ENCODE peak calls at places on chromosomes 2 and 18, in ten cellular contexts. One of them, this sample, is unnamed.

GRCh38 chr18:23876921-23877320 is 137.6 kb upstream of the TTC39C start:
- DNase-seq in HEK293T: no peak
- DNase-seq in hippocampal formation: no peak
- DNase-seq in NCI-H345: no peak
- DNase-seq in A549: no peak
- DNase-seq in bronchial epithelial cell: peak
- DNase-seq in Ammon's horn: no peak
- DNase-seq in uterus: no peak
- DNase-seq in skeletal muscle cell: no peak
- DNase-seq in epithelial cell of esophagus: no peak
- DNase-seq in this sample: no peak

GRCh38 chr2:1856922-1857321 is 112.6 kb upstream of the PXDN start:
- DNase-seq in HEK293T: no peak
- DNase-seq in hippocampal formation: no peak
- DNase-seq in NCI-H345: no peak
- DNase-seq in A549: no peak
- DNase-seq in bronchial epithelial cell: no peak
- DNase-seq in Ammon's horn: no peak
- DNase-seq in uterus: no peak
- DNase-seq in skeletal muscle cell: no peak
- DNase-seq in epithelial cell of esophagus: no peak
- DNase-seq in this sample: no peak

GRCh38 chr18:41391616-41392610 is 563.1 kb upstream of the PIK3C3 start:
- DNase-seq in HEK293T: peak
- DNase-seq in hippocampal formation: peak
- DNase-seq in NCI-H345: peak
- DNase-seq in A549: peak
- DNase-seq in bronchial epithelial cell: peak
- DNase-seq in Ammon's horn: peak
- DNase-seq in uterus: no peak
- DNase-seq in skeletal muscle cell: peak
- DNase-seq in epithelial cell of esophagus: peak
- DNase-seq in this sample: peak

GRCh38 chr2:207504513-207505171 is 25.1 kb upstream of the CREB1 start:
- DNase-seq in HEK293T: no peak
- DNase-seq in hippocampal formation: no peak
- DNase-seq in NCI-H345: no peak
- DNase-seq in A549: no peak
- DNase-seq in bronchial epithelial cell: peak
- DNase-seq in Ammon's horn: peak
- DNase-seq in uterus: peak
- DNase-seq in skeletal muscle cell: peak
- DNase-seq in epithelial cell of esophagus: peak
- DNase-seq in this sample: peak

GRCh38 chr2:109185801-109186570 is 57.0 kb downstream of the SH3RF3 start:
- DNase-seq in HEK293T: no peak
- DNase-seq in hippocampal formation: no peak
- DNase-seq in NCI-H345: no peak
- DNase-seq in A549: no peak
- DNase-seq in bronchial epithelial cell: no peak
- DNase-seq in Ammon's horn: no peak
- DNase-seq in uterus: peak
- DNase-seq in skeletal muscle cell: no peak
- DNase-seq in epithelial cell of esophagus: no peak
- DNase-seq in this sample: peak

GRCh38 chr2:38509322-38509946 is 93.3 kb downstream of the HNRNPLL start:
- DNase-seq in HEK293T: no peak
- DNase-seq in hippocampal formation: no peak
- DNase-seq in NCI-H345: no peak
- DNase-seq in A549: no peak
- DNase-seq in bronchial epithelial cell: peak
- DNase-seq in Ammon's horn: no peak
- DNase-seq in uterus: no peak
- DNase-seq in skeletal muscle cell: no peak
- DNase-seq in epithelial cell of esophagus: peak
- DNase-seq in this sample: peak

GRCh38 chr2:8992643-8993042 is 10.8 kb downstream of the MBOAT2 start:
- DNase-seq in HEK293T: no peak
- DNase-seq in hippocampal formation: no peak
- DNase-seq in NCI-H345: no peak
- DNase-seq in A549: no peak
- DNase-seq in bronchial epithelial cell: no peak
- DNase-seq in Ammon's horn: no peak
- DNase-seq in uterus: no peak
- DNase-seq in skeletal muscle cell: no peak
- DNase-seq in epithelial cell of esophagus: no peak
- DNase-seq in this sample: no peak

GRCh38 chr2:133652407-133652806 is 84.1 kb upstream of the NCKAP5 start:
- DNase-seq in HEK293T: no peak
- DNase-seq in hippocampal formation: no peak
- DNase-seq in NCI-H345: no peak
- DNase-seq in A549: no peak
- DNase-seq in bronchial epithelial cell: no peak
- DNase-seq in Ammon's horn: no peak
- DNase-seq in uterus: no peak
- DNase-seq in skeletal muscle cell: no peak
- DNase-seq in epithelial cell of esophagus: no peak
- DNase-seq in this sample: no peak

GRCh38 chr2:179580378-179581146 is 280.9 kb downstream of the ZNF385B start:
- DNase-seq in HEK293T: no peak
- DNase-seq in hippocampal formation: no peak
- DNase-seq in NCI-H345: no peak
- DNase-seq in A549: no peak
- DNase-seq in bronchial epithelial cell: no peak
- DNase-seq in Ammon's horn: no peak
- DNase-seq in uterus: no peak
- DNase-seq in skeletal muscle cell: no peak
- DNase-seq in epithelial cell of esophagus: no peak
- DNase-seq in this sample: no peak

GRCh38 chr18:44856157-44856556 is 175.5 kb downstream of the SETBP1 start:
- DNase-seq in HEK293T: no peak
- DNase-seq in hippocampal formation: no peak
- DNase-seq in NCI-H345: no peak
- DNase-seq in A549: no peak
- DNase-seq in bronchial epithelial cell: peak
- DNase-seq in Ammon's horn: no peak
- DNase-seq in uterus: no peak
- DNase-seq in skeletal muscle cell: no peak
- DNase-seq in epithelial cell of esophagus: peak
- DNase-seq in this sample: no peak

GRCh38 chr2:49860170-49860569 is 705.9 kb upstream of the FSHR start:
- DNase-seq in HEK293T: no peak
- DNase-seq in hippocampal formation: no peak
- DNase-seq in NCI-H345: no peak
- DNase-seq in A549: no peak
- DNase-seq in bronchial epithelial cell: no peak
- DNase-seq in Ammon's horn: no peak
- DNase-seq in uterus: no peak
- DNase-seq in skeletal muscle cell: no peak
- DNase-seq in epithelial cell of esophagus: no peak
- DNase-seq in this sample: no peak

GRCh38 chr2:170465241-170465640 is 249.9 kb upstream of the SP5 start:
- DNase-seq in HEK293T: no peak
- DNase-seq in hippocampal formation: no peak
- DNase-seq in NCI-H345: no peak
- DNase-seq in A549: no peak
- DNase-seq in bronchial epithelial cell: no peak
- DNase-seq in Ammon's horn: no peak
- DNase-seq in uterus: no peak
- DNase-seq in skeletal muscle cell: no peak
- DNase-seq in epithelial cell of esophagus: no peak
- DNase-seq in this sample: peak

GRCh38 chr2:47486858-47487497 is 84.0 kb downstream of the MSH2 start:
- DNase-seq in HEK293T: no peak
- DNase-seq in hippocampal formation: no peak
- DNase-seq in NCI-H345: no peak
- DNase-seq in A549: no peak
- DNase-seq in bronchial epithelial cell: no peak
- DNase-seq in Ammon's horn: no peak
- DNase-seq in uterus: no peak
- DNase-seq in skeletal muscle cell: no peak
- DNase-seq in epithelial cell of esophagus: peak
- DNase-seq in this sample: no peak

GRCh38 chr18:75060185-75060584 is 148.8 kb downstream of the PTGR3 start:
- DNase-seq in HEK293T: no peak
- DNase-seq in hippocampal formation: no peak
- DNase-seq in NCI-H345: no peak
- DNase-seq in A549: no peak
- DNase-seq in bronchial epithelial cell: no peak
- DNase-seq in Ammon's horn: no peak
- DNase-seq in uterus: no peak
- DNase-seq in skeletal muscle cell: no peak
- DNase-seq in epithelial cell of esophagus: no peak
- DNase-seq in this sample: no peak

GRCh38 chr2:136057023-136057801 is 60.7 kb downstream of the CXCR4 start:
- DNase-seq in HEK293T: no peak
- DNase-seq in hippocampal formation: no peak
- DNase-seq in NCI-H345: no peak
- DNase-seq in A549: no peak
- DNase-seq in bronchial epithelial cell: no peak
- DNase-seq in Ammon's horn: no peak
- DNase-seq in uterus: no peak
- DNase-seq in skeletal muscle cell: no peak
- DNase-seq in epithelial cell of esophagus: no peak
- DNase-seq in this sample: no peak

GRCh38 chr2:218517434-218518206 is 50.5 kb downstream of the USP37 start:
- DNase-seq in HEK293T: no peak
- DNase-seq in hippocampal formation: no peak
- DNase-seq in NCI-H345: no peak
- DNase-seq in A549: no peak
- DNase-seq in bronchial epithelial cell: no peak
- DNase-seq in Ammon's horn: no peak
- DNase-seq in uterus: no peak
- DNase-seq in skeletal muscle cell: no peak
- DNase-seq in epithelial cell of esophagus: no peak
- DNase-seq in this sample: no peak

GRCh38 chr2:139281124-139281523 is 500.9 kb upstream of the NXPH2 start:
- DNase-seq in HEK293T: no peak
- DNase-seq in hippocampal formation: no peak
- DNase-seq in NCI-H345: no peak
- DNase-seq in A549: no peak
- DNase-seq in bronchial epithelial cell: no peak
- DNase-seq in Ammon's horn: no peak
- DNase-seq in uterus: no peak
- DNase-seq in skeletal muscle cell: no peak
- DNase-seq in epithelial cell of esophagus: no peak
- DNase-seq in this sample: no peak

GRCh38 chr2:44741507-44741906 is 200.0 kb upstream of the SIX3 start:
- DNase-seq in HEK293T: no peak
- DNase-seq in hippocampal formation: no peak
- DNase-seq in NCI-H345: no peak
- DNase-seq in A549: no peak
- DNase-seq in bronchial epithelial cell: no peak
- DNase-seq in Ammon's horn: no peak
- DNase-seq in uterus: no peak
- DNase-seq in skeletal muscle cell: no peak
- DNase-seq in epithelial cell of esophagus: no peak
- DNase-seq in this sample: peak

GRCh38 chr2:238985931-238986446 is 138.1 kb downstream of the TWIST2 start:
- DNase-seq in HEK293T: no peak
- DNase-seq in hippocampal formation: no peak
- DNase-seq in NCI-H345: no peak
- DNase-seq in A549: no peak
- DNase-seq in bronchial epithelial cell: no peak
- DNase-seq in Ammon's horn: no peak
- DNase-seq in uterus: no peak
- DNase-seq in skeletal muscle cell: no peak
- DNase-seq in epithelial cell of esophagus: no peak
- DNase-seq in this sample: no peak

GRCh38 chr2:85714841-85715240 is 20.7 kb downstream of the GNLY start:
- DNase-seq in HEK293T: no peak
- DNase-seq in hippocampal formation: no peak
- DNase-seq in NCI-H345: no peak
- DNase-seq in A549: no peak
- DNase-seq in bronchial epithelial cell: no peak
- DNase-seq in Ammon's horn: no peak
- DNase-seq in uterus: no peak
- DNase-seq in skeletal muscle cell: no peak
- DNase-seq in epithelial cell of esophagus: no peak
- DNase-seq in this sample: no peak

GRCh38 chr18:23225518-23225917 is 90.2 kb downstream of the CABLES1 start:
- DNase-seq in HEK293T: no peak
- DNase-seq in hippocampal formation: no peak
- DNase-seq in NCI-H345: no peak
- DNase-seq in A549: no peak
- DNase-seq in bronchial epithelial cell: no peak
- DNase-seq in Ammon's horn: no peak
- DNase-seq in uterus: peak
- DNase-seq in skeletal muscle cell: peak
- DNase-seq in epithelial cell of esophagus: no peak
- DNase-seq in this sample: peak

GRCh38 chr2:603869-604268 is 73.3 kb downstream of the TMEM18 start:
- DNase-seq in HEK293T: no peak
- DNase-seq in hippocampal formation: no peak
- DNase-seq in NCI-H345: no peak
- DNase-seq in A549: peak
- DNase-seq in bronchial epithelial cell: no peak
- DNase-seq in Ammon's horn: no peak
- DNase-seq in uterus: no peak
- DNase-seq in skeletal muscle cell: no peak
- DNase-seq in epithelial cell of esophagus: no peak
- DNase-seq in this sample: no peak

GRCh38 chr2:217107480-217107879 is 247.6 kb upstream of the TNP1 start:
- DNase-seq in HEK293T: no peak
- DNase-seq in hippocampal formation: no peak
- DNase-seq in NCI-H345: no peak
- DNase-seq in A549: no peak
- DNase-seq in bronchial epithelial cell: no peak
- DNase-seq in Ammon's horn: no peak
- DNase-seq in uterus: no peak
- DNase-seq in skeletal muscle cell: no peak
- DNase-seq in epithelial cell of esophagus: no peak
- DNase-seq in this sample: no peak

GRCh38 chr2:240585101-240585500 is 1.4 kb upstream of the CAPN10 start:
- DNase-seq in HEK293T: no peak
- DNase-seq in hippocampal formation: no peak
- DNase-seq in NCI-H345: no peak
- DNase-seq in A549: no peak
- DNase-seq in bronchial epithelial cell: no peak
- DNase-seq in Ammon's horn: no peak
- DNase-seq in uterus: no peak
- DNase-seq in skeletal muscle cell: no peak
- DNase-seq in epithelial cell of esophagus: no peak
- DNase-seq in this sample: no peak

GRCh38 chr2:55431982-55432627 is 12.4 kb upstream of the CCDC88A start:
- DNase-seq in HEK293T: peak
- DNase-seq in hippocampal formation: peak
- DNase-seq in NCI-H345: no peak
- DNase-seq in A549: peak
- DNase-seq in bronchial epithelial cell: peak
- DNase-seq in Ammon's horn: peak
- DNase-seq in uterus: no peak
- DNase-seq in skeletal muscle cell: no peak
- DNase-seq in epithelial cell of esophagus: peak
- DNase-seq in this sample: peak

GRCh38 chr2:119523383-119523958 is 812 bp downstream of the SCTR start:
- DNase-seq in HEK293T: no peak
- DNase-seq in hippocampal formation: no peak
- DNase-seq in NCI-H345: no peak
- DNase-seq in A549: no peak
- DNase-seq in bronchial epithelial cell: no peak
- DNase-seq in Ammon's horn: no peak
- DNase-seq in uterus: no peak
- DNase-seq in skeletal muscle cell: no peak
- DNase-seq in epithelial cell of esophagus: no peak
- DNase-seq in this sample: no peak

GRCh38 chr2:201855356-201855755 is 49.0 kb downstream of the CDK15 start:
- DNase-seq in HEK293T: no peak
- DNase-seq in hippocampal formation: no peak
- DNase-seq in NCI-H345: no peak
- DNase-seq in A549: no peak
- DNase-seq in bronchial epithelial cell: no peak
- DNase-seq in Ammon's horn: no peak
- DNase-seq in uterus: no peak
- DNase-seq in skeletal muscle cell: no peak
- DNase-seq in epithelial cell of esophagus: no peak
- DNase-seq in this sample: peak

GRCh38 chr2:100013892-100014677 is 128.3 kb downstream of the AFF3 start:
- DNase-seq in HEK293T: peak
- DNase-seq in hippocampal formation: no peak
- DNase-seq in NCI-H345: peak
- DNase-seq in A549: peak
- DNase-seq in bronchial epithelial cell: peak
- DNase-seq in Ammon's horn: no peak
- DNase-seq in uterus: peak
- DNase-seq in skeletal muscle cell: peak
- DNase-seq in epithelial cell of esophagus: peak
- DNase-seq in this sample: peak